ENCODE peak calls at places on chromosome 16, in nine cellular contexts. X, M, H, K, N, L, I, C and R are unnamed samples.
A peak's percentile ranks its signal among the peaks of the same experiment; 100 is the strongest.

GRCh38 chr16:3793161-3793576 is 75.8 kb upstream of the TRAP1 start:
- DNase-seq in X (no peak), M (peak; percentile 49), H (no peak), K (no peak), N (peak; percentile 73), L (no peak), I (no peak), C (no peak), R (no peak)

GRCh38 chr16:73093146-73094144 is 45.5 kb upstream of the ZFHX3 start:
- DNase-seq in X (no peak), M (peak; percentile 64), H (no peak), K (no peak), N (no peak), L (no peak), I (no peak), C (no peak), R (no peak)

GRCh38 chr16:86571197-86571915 is 4.7 kb downstream of the FOXC2 start:
- DNase-seq in X (no peak), M (peak; percentile 34), H (no peak), K (no peak), N (no peak), L (no peak), I (no peak), C (no peak), R (no peak)

GRCh38 chr16:57432505-57432904 is 14.7 kb downstream of the CIAPIN1 start:
- DNase-seq in X (no peak), M (no peak), H (no peak), K (no peak), N (no peak), L (no peak), I (no peak), C (no peak), R (no peak)

GRCh38 chr16:4976611-4977145 is 18.5 kb downstream of the SEC14L5 start:
- DNase-seq in X (no peak), M (no peak), H (no peak), K (peak; percentile 13), N (no peak), L (no peak), I (no peak), C (peak; percentile 45), R (no peak)

GRCh38 chr16:88468289-88469129 is 15.4 kb downstream of the ZFPM1 start:
- DNase-seq in X (no peak), M (no peak), H (no peak), K (no peak), N (no peak), L (no peak), I (no peak), C (no peak), R (peak; percentile 52)

GRCh38 chr16:972316-973002 is 1.7 kb upstream of the LMF1 start:
- DNase-seq in X (no peak), M (no peak), H (no peak), K (no peak), N (no peak), L (no peak), I (no peak), C (no peak), R (no peak)

GRCh38 chr16:31710134-31710533 is 163.5 kb upstream of the ZNF267 start:
- DNase-seq in X (no peak), M (no peak), H (no peak), K (no peak), N (no peak), L (no peak), I (no peak), C (no peak), R (no peak)

GRCh38 chr16:74984194-74984669 is 691 bp downstream of the WDR59 start:
- DNase-seq in X (no peak), M (peak; percentile 45), H (no peak), K (no peak), N (no peak), L (peak; percentile 26), I (no peak), C (no peak), R (no peak)

GRCh38 chr16:30989469-30990047 is 4.6 kb downstream of the HSD3B7 start:
- DNase-seq in X (no peak), M (no peak), H (no peak), K (no peak), N (no peak), L (no peak), I (no peak), C (no peak), R (no peak)

GRCh38 chr16:12896562-12896961 is 4.8 kb upstream of the SHISA9 start:
- DNase-seq in X (no peak), M (peak; percentile 22), H (no peak), K (peak; percentile 27), N (no peak), L (peak; percentile 48), I (no peak), C (no peak), R (no peak)

GRCh38 chr16:57106767-57107166 is 14.4 kb downstream of the CPNE2 start:
- DNase-seq in X (peak; percentile 48), M (peak; percentile 29), H (no peak), K (no peak), N (no peak), L (no peak), I (no peak), C (no peak), R (no peak)

GRCh38 chr16:17555176-17555575 is 84.4 kb upstream of the XYLT1 start:
- DNase-seq in X (no peak), M (peak; percentile 68), H (no peak), K (no peak), N (no peak), L (peak; percentile 92), I (no peak), C (no peak), R (no peak)

GRCh38 chr16:84489141-84489540 is 15.3 kb downstream of the MEAK7 start:
- DNase-seq in X (no peak), M (no peak), H (no peak), K (no peak), N (no peak), L (no peak), I (no peak), C (no peak), R (no peak)

GRCh38 chr16:66131895-66132294 is 234.6 kb upstream of the CDH5 start:
- DNase-seq in X (no peak), M (peak; percentile 22), H (no peak), K (no peak), N (no peak), L (peak; percentile 40), I (no peak), C (no peak), R (no peak)

GRCh38 chr16:25258856-25259179 is 1.2 kb upstream of the ZKSCAN2 start:
- DNase-seq in X (no peak), M (no peak), H (no peak), K (no peak), N (no peak), L (no peak), I (no peak), C (no peak), R (no peak)

GRCh38 chr16:4928227-4928626 is 8.7 kb downstream of the PPL start:
- DNase-seq in X (no peak), M (no peak), H (no peak), K (no peak), N (no peak), L (no peak), I (no peak), C (no peak), R (no peak)

GRCh38 chr16:53370827-53371226 is 63.4 kb upstream of the RBL2 start:
- DNase-seq in X (no peak), M (no peak), H (no peak), K (no peak), N (no peak), L (no peak), I (no peak), C (no peak), R (no peak)
- TF ChIP-seq CTCF in X (no peak), M (no peak), H (no peak), K (no peak), N (no peak), L (no peak), I (no peak), C (no peak), R (no peak)

DNA sequence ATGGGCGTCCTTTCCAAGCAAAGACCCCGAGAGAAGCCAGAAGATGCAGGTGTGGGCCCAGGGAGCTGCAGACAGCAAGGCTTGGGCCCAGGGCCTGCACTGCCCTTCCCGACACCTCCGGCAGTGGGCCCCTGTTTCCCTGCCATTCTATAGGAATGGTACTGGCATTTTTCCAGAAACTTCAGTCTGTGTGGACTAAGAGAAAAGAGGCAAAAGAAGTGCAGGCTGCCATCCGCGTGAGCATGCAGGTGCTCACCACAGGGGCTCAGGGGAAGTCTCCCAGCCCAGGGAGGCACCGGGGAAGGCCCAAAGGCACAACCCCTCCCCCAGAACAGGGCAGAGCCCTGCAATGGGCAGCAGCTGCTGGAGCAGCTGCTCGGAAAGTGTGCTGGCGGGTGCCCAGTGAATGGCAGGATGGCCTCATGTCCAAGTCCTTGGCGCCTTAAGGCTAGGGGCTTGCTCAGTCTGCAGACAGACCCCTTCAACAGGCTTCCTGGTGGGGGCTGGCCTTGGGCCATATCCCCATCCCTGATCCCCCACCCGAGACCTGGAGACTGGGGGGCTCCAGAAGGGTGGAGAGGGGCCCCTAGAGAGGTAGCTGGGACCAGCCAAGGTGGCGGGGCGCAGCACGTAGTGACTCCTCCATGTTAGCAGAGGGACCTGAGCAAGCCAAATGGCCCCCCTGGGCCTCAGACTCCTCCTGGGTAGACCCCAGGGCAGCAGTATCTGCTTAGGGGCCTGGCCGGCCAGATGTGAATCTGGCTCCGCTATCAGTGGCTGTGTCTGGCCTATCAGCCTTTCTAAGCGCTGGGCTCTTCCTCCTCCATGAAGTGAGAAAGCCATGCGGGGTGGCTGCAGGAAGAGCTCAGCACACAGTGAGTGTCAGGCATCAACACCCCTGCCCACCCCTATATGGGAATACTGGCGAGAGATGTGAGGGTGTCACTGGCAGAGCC is 6.7 kb upstream of the TPPP3 start:
- DNase-seq in X (no peak), M (no peak), H (no peak), K (no peak), N (no peak), L (no peak), I (peak; percentile 22), C (no peak), R (no peak)
- TF ChIP-seq CTCF in X (no peak), M (no peak), H (no peak), K (no peak), N (no peak), L (no peak), I (no peak), C (no peak), R (no peak)

GRCh38 chr16:47258874-47259461 is 115.2 kb upstream of the NETO2 start:
- DNase-seq in X (no peak), M (peak; percentile 52), H (no peak), K (peak; percentile 31), N (no peak), L (peak; percentile 10), I (peak; percentile 29), C (no peak), R (no peak)
- TF ChIP-seq CTCF in X (no peak), M (peak; percentile 86), H (no peak), K (no peak), N (no peak), L (peak; percentile 73), I (peak; percentile 33), C (no peak), R (peak; percentile 34)

DNA sequence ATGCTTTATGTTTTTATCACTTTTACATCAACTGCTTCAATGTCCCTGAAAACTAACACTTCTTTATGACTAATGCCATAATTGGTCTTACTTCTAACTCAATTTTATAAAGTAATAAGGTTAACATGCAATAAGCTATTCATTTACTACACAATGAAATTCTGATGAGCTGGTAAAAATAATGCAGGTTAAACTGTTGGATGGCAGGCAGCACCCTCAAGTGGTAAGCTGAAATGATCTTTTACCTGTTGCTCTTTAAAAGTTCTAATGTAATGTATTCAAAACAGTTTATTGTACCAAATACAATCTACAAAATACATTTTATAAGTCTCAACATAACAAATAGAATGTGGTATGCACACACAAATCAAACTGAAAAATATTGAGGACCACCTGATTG is 1280.3 kb downstream of the CDH8 start:
- DNase-seq in X (no peak), M (no peak), H (no peak), K (no peak), N (no peak), L (peak; percentile 5), I (no peak), C (no peak), R (no peak)
- TF ChIP-seq CTCF in X (no peak), M (no peak), H (no peak), K (no peak), N (no peak), L (peak; percentile 38), I (no peak), C (no peak), R (peak; percentile 22)